ENCODE peak calls at places on chromosome 5, in seven cellular contexts. One of them, this sample, is unnamed.

GRCh38 chr5:151745071-151745705 is 13.2 kb downstream of the ATOX1 start:
- DNase-seq in WTC11: no peak
- DNase-seq in naive thymus-derived CD8-positive, alpha-beta T cell: no peak
- DNase-seq in left ventricle myocardium inferior: peak; percentile 52
- DNase-seq in ACHN: peak; percentile 83
- DNase-seq in progenitor cell of endocrine pancreas: no peak
- DNase-seq in retinal pigment epithelial cell: peak; percentile 76
- DNase-seq in this sample: peak; percentile 84

GRCh38 chr5:1006656-1007071 is 1.9 kb upstream of the NKD2 start:
- DNase-seq in WTC11: peak; percentile 7
- DNase-seq in naive thymus-derived CD8-positive, alpha-beta T cell: no peak
- DNase-seq in left ventricle myocardium inferior: peak; percentile 12
- DNase-seq in ACHN: no peak
- DNase-seq in progenitor cell of endocrine pancreas: no peak
- DNase-seq in retinal pigment epithelial cell: no peak
- DNase-seq in this sample: no peak

GRCh38 chr5:35908814-35909213 is 29.6 kb downstream of the CAPSL start:
- DNase-seq in WTC11: no peak
- DNase-seq in naive thymus-derived CD8-positive, alpha-beta T cell: no peak
- DNase-seq in left ventricle myocardium inferior: no peak
- DNase-seq in ACHN: no peak
- DNase-seq in progenitor cell of endocrine pancreas: no peak
- DNase-seq in retinal pigment epithelial cell: no peak
- DNase-seq in this sample: no peak

GRCh38 chr5:464843-465590 is 22.0 kb downstream of the EXOC3 start:
- DNase-seq in WTC11: peak; percentile 10
- DNase-seq in naive thymus-derived CD8-positive, alpha-beta T cell: no peak
- DNase-seq in left ventricle myocardium inferior: peak; percentile 11
- DNase-seq in ACHN: no peak
- DNase-seq in progenitor cell of endocrine pancreas: no peak
- DNase-seq in retinal pigment epithelial cell: no peak
- DNase-seq in this sample: no peak

GRCh38 chr5:1298723-1299510 is 4.0 kb upstream of the TERT start:
- DNase-seq in WTC11: no peak
- DNase-seq in naive thymus-derived CD8-positive, alpha-beta T cell: no peak
- DNase-seq in left ventricle myocardium inferior: no peak
- DNase-seq in ACHN: no peak
- DNase-seq in progenitor cell of endocrine pancreas: no peak
- DNase-seq in retinal pigment epithelial cell: no peak
- DNase-seq in this sample: no peak

GRCh38 chr5:163540711-163541110 is 35.3 kb downstream of the MAT2B start:
- DNase-seq in WTC11: no peak
- DNase-seq in naive thymus-derived CD8-positive, alpha-beta T cell: no peak
- DNase-seq in left ventricle myocardium inferior: no peak
- DNase-seq in ACHN: no peak
- DNase-seq in progenitor cell of endocrine pancreas: no peak
- DNase-seq in retinal pigment epithelial cell: no peak
- DNase-seq in this sample: no peak

GRCh38 chr5:151870820-151871219 is 53.8 kb downstream of the GLRA1 start:
- DNase-seq in WTC11: no peak
- DNase-seq in naive thymus-derived CD8-positive, alpha-beta T cell: no peak
- DNase-seq in left ventricle myocardium inferior: no peak
- DNase-seq in ACHN: peak; percentile 88
- DNase-seq in progenitor cell of endocrine pancreas: no peak
- DNase-seq in retinal pigment epithelial cell: peak; percentile 35
- DNase-seq in this sample: peak; percentile 90

GRCh38 chr5:148791334-148791667 is 35.1 kb upstream of the ADRB2 start:
- DNase-seq in WTC11: no peak
- DNase-seq in naive thymus-derived CD8-positive, alpha-beta T cell: no peak
- DNase-seq in left ventricle myocardium inferior: no peak
- DNase-seq in ACHN: peak; percentile 26
- DNase-seq in progenitor cell of endocrine pancreas: no peak
- DNase-seq in retinal pigment epithelial cell: no peak
- DNase-seq in this sample: peak; percentile 25

GRCh38 chr5:180294401-180294800 is 2.5 kb upstream of the MAPK9 start:
- DNase-seq in WTC11: no peak
- DNase-seq in naive thymus-derived CD8-positive, alpha-beta T cell: no peak
- DNase-seq in left ventricle myocardium inferior: no peak
- DNase-seq in ACHN: no peak
- DNase-seq in progenitor cell of endocrine pancreas: no peak
- DNase-seq in retinal pigment epithelial cell: no peak
- DNase-seq in this sample: no peak

GRCh38 chr5:143547342-143547741 is 143.9 kb upstream of the NR3C1 start:
- DNase-seq in WTC11: no peak
- DNase-seq in naive thymus-derived CD8-positive, alpha-beta T cell: no peak
- DNase-seq in left ventricle myocardium inferior: no peak
- DNase-seq in ACHN: no peak
- DNase-seq in progenitor cell of endocrine pancreas: no peak
- DNase-seq in retinal pigment epithelial cell: no peak
- DNase-seq in this sample: no peak

GRCh38 chr5:69231851-69232250 is 2.8 kb upstream of the CDK7 start:
- DNase-seq in WTC11: no peak
- DNase-seq in naive thymus-derived CD8-positive, alpha-beta T cell: no peak
- DNase-seq in left ventricle myocardium inferior: no peak
- DNase-seq in ACHN: peak; percentile 97
- DNase-seq in progenitor cell of endocrine pancreas: no peak
- DNase-seq in retinal pigment epithelial cell: no peak
- DNase-seq in this sample: no peak

GRCh38 chr5:58261605-58262004 is 198.3 kb downstream of the PLK2 start:
- DNase-seq in WTC11: no peak
- DNase-seq in naive thymus-derived CD8-positive, alpha-beta T cell: no peak
- DNase-seq in left ventricle myocardium inferior: no peak
- DNase-seq in ACHN: peak; percentile 44
- DNase-seq in progenitor cell of endocrine pancreas: no peak
- DNase-seq in retinal pigment epithelial cell: no peak
- DNase-seq in this sample: no peak

GRCh38 chr5:35309365-35310130 is 79.3 kb upstream of the PRLR start:
- DNase-seq in WTC11: no peak
- DNase-seq in naive thymus-derived CD8-positive, alpha-beta T cell: no peak
- DNase-seq in left ventricle myocardium inferior: no peak
- DNase-seq in ACHN: no peak
- DNase-seq in progenitor cell of endocrine pancreas: no peak
- DNase-seq in retinal pigment epithelial cell: no peak
- DNase-seq in this sample: no peak

GRCh38 chr5:56757077-56757476 is 58.3 kb upstream of the MAP3K1 start:
- DNase-seq in WTC11: no peak
- DNase-seq in naive thymus-derived CD8-positive, alpha-beta T cell: no peak
- DNase-seq in left ventricle myocardium inferior: no peak
- DNase-seq in ACHN: no peak
- DNase-seq in progenitor cell of endocrine pancreas: no peak
- DNase-seq in retinal pigment epithelial cell: no peak
- DNase-seq in this sample: no peak

GRCh38 chr5:131488463-131488862 is 146.6 kb downstream of the RAPGEF6 start:
- DNase-seq in WTC11: no peak
- DNase-seq in naive thymus-derived CD8-positive, alpha-beta T cell: no peak
- DNase-seq in left ventricle myocardium inferior: no peak
- DNase-seq in ACHN: no peak
- DNase-seq in progenitor cell of endocrine pancreas: no peak
- DNase-seq in retinal pigment epithelial cell: no peak
- DNase-seq in this sample: no peak

GRCh38 chr5:10478436-10478835 is 36.8 kb downstream of the ROPN1L start:
- DNase-seq in WTC11: no peak
- DNase-seq in naive thymus-derived CD8-positive, alpha-beta T cell: no peak
- DNase-seq in left ventricle myocardium inferior: no peak
- DNase-seq in ACHN: no peak
- DNase-seq in progenitor cell of endocrine pancreas: no peak
- DNase-seq in retinal pigment epithelial cell: no peak
- DNase-seq in this sample: no peak

GRCh38 chr5:142537938-142538337 is 148.0 kb downstream of the FGF1 start:
- DNase-seq in WTC11: no peak
- DNase-seq in naive thymus-derived CD8-positive, alpha-beta T cell: no peak
- DNase-seq in left ventricle myocardium inferior: no peak
- DNase-seq in ACHN: no peak
- DNase-seq in progenitor cell of endocrine pancreas: no peak
- DNase-seq in retinal pigment epithelial cell: no peak
- DNase-seq in this sample: no peak

GRCh38 chr5:150245111-150245789 is 44.3 kb downstream of the CAMK2A start:
- DNase-seq in WTC11: no peak
- DNase-seq in naive thymus-derived CD8-positive, alpha-beta T cell: no peak
- DNase-seq in left ventricle myocardium inferior: peak; percentile 74
- DNase-seq in ACHN: no peak
- DNase-seq in progenitor cell of endocrine pancreas: no peak
- DNase-seq in retinal pigment epithelial cell: no peak
- DNase-seq in this sample: no peak

GRCh38 chr5:172739385-172739784 is 31.6 kb downstream of the DUSP1 start:
- DNase-seq in WTC11: no peak
- DNase-seq in naive thymus-derived CD8-positive, alpha-beta T cell: no peak
- DNase-seq in left ventricle myocardium inferior: no peak
- DNase-seq in ACHN: no peak
- DNase-seq in progenitor cell of endocrine pancreas: no peak
- DNase-seq in retinal pigment epithelial cell: no peak
- DNase-seq in this sample: no peak

GRCh38 chr5:149001154-149001553 is 61.7 kb downstream of the SH3TC2 start:
- DNase-seq in WTC11: no peak
- DNase-seq in naive thymus-derived CD8-positive, alpha-beta T cell: no peak
- DNase-seq in left ventricle myocardium inferior: no peak
- DNase-seq in ACHN: no peak
- DNase-seq in progenitor cell of endocrine pancreas: no peak
- DNase-seq in retinal pigment epithelial cell: no peak
- DNase-seq in this sample: no peak

GRCh38 chr5:171702391-171702790 is 83.2 kb upstream of the SMIM23 start:
- DNase-seq in WTC11: no peak
- DNase-seq in naive thymus-derived CD8-positive, alpha-beta T cell: no peak
- DNase-seq in left ventricle myocardium inferior: no peak
- DNase-seq in ACHN: no peak
- DNase-seq in progenitor cell of endocrine pancreas: no peak
- DNase-seq in retinal pigment epithelial cell: no peak
- DNase-seq in this sample: no peak

GRCh38 chr5:72558383-72558782 is 51.2 kb upstream of the ZNF366 start:
- DNase-seq in WTC11: no peak
- DNase-seq in naive thymus-derived CD8-positive, alpha-beta T cell: no peak
- DNase-seq in left ventricle myocardium inferior: no peak
- DNase-seq in ACHN: no peak
- DNase-seq in progenitor cell of endocrine pancreas: no peak
- DNase-seq in retinal pigment epithelial cell: no peak
- DNase-seq in this sample: no peak

GRCh38 chr5:35047785-35048404 is at the start of gene AGXT2:
- DNase-seq in WTC11: no peak
- DNase-seq in naive thymus-derived CD8-positive, alpha-beta T cell: no peak
- DNase-seq in left ventricle myocardium inferior: no peak
- DNase-seq in ACHN: peak; percentile 16
- DNase-seq in progenitor cell of endocrine pancreas: no peak
- DNase-seq in retinal pigment epithelial cell: no peak
- DNase-seq in this sample: no peak

GRCh38 chr5:149485655-149486615 is 65.3 kb downstream of the CSNK1A1 start:
- DNase-seq in WTC11: no peak
- DNase-seq in naive thymus-derived CD8-positive, alpha-beta T cell: no peak
- DNase-seq in left ventricle myocardium inferior: peak; percentile 73
- DNase-seq in ACHN: peak; percentile 85
- DNase-seq in progenitor cell of endocrine pancreas: no peak
- DNase-seq in retinal pigment epithelial cell: peak; percentile 88
- DNase-seq in this sample: peak; percentile 98

GRCh38 chr5:115849258-115849798 is 7.6 kb downstream of the AP3S1 start:
- DNase-seq in WTC11: no peak
- DNase-seq in naive thymus-derived CD8-positive, alpha-beta T cell: no peak
- DNase-seq in left ventricle myocardium inferior: no peak
- DNase-seq in ACHN: no peak
- DNase-seq in progenitor cell of endocrine pancreas: no peak
- DNase-seq in retinal pigment epithelial cell: no peak
- DNase-seq in this sample: no peak

This sample was measured in brain microvascular endothelial cell.